ENCODE peak calls at places on chromosomes 5 and 9, in five cellular contexts. A, U, H, Z and W are unnamed samples.

GRCh38 chr5:154460172-154460571 is 14.4 kb downstream of the SAP30L start:
- DNase-seq in A (no peak), H (no peak), U (no peak), Z (no peak), W (no peak)

GRCh38 chr9:134379774-134380431 is 53.6 kb downstream of the RXRA start:
- DNase-seq in U (peak), Z (no peak), A (peak), H (no peak), W (peak)

GRCh38 chr9:16867571-16868311 is 2.7 kb downstream of the BNC2 start:
- DNase-seq in Z (no peak), H (peak), A (no peak), U (no peak), W (peak)

GRCh38 chr5:101590384-101590783 is 687.3 kb upstream of the ST8SIA4 start:
- DNase-seq in U (no peak), Z (no peak), H (no peak), A (no peak), W (no peak)

GRCh38 chr5:141121563-141121962 is at the start of gene PCDHB4:
- DNase-seq in A (peak), U (no peak), H (no peak), Z (peak), W (no peak)

GRCh38 chr5:9062873-9063272 is 483.0 kb downstream of the SEMA5A start:
- DNase-seq in Z (no peak), A (no peak), H (no peak), U (no peak), W (no peak)

GRCh38 chr5:42912184-42912766 is 100.6 kb upstream of the SELENOP start:
- DNase-seq in A (no peak), H (no peak), Z (no peak), U (peak), W (peak)

GRCh38 chr5:39459091-39459490 is 34.3 kb upstream of the DAB2 start:
- DNase-seq in H (no peak), A (no peak), Z (no peak), U (no peak), W (no peak)

GRCh38 chr9:105880517-105880916 is 186.2 kb downstream of the TMEM38B start:
- DNase-seq in Z (no peak), A (no peak), U (no peak), H (no peak), W (no peak)

GRCh38 chr5:171318026-171318425 is 9.0 kb downstream of the TLX3 start:
- DNase-seq in U (no peak), A (no peak), Z (no peak), H (no peak), W (no peak)

GRCh38 chr5:178304016-178304415 is 71.4 kb upstream of the PHYKPL start:
- DNase-seq in A (peak), Z (no peak), U (no peak), H (peak), W (no peak)

GRCh38 chr5:173321886-173322285 is 6.3 kb downstream of the STC2 start:
- DNase-seq in Z (no peak), A (no peak), H (no peak), U (no peak), W (no peak)

GRCh38 chr9:122379340-122379739 is 8.5 kb downstream of the PTGS1 start:
- DNase-seq in U (no peak), A (no peak), Z (no peak), H (no peak), W (no peak)

GRCh38 chr5:1143670-1143951 is 31.7 kb upstream of the SLC12A7 start:
- DNase-seq in A (no peak), U (no peak), Z (no peak), H (no peak), W (no peak)

GRCh38 chr9:495739-496138 is 281.1 kb downstream of the DOCK8 start:
- DNase-seq in H (no peak), U (no peak), Z (no peak), A (no peak), W (no peak)

GRCh38 chr5:59436364-59437158 is 457.0 kb downstream of the PDE4D start:
- DNase-seq in H (no peak), Z (no peak), U (no peak), A (no peak), W (no peak)

GRCh38 chr9:122213589-122214413 is 15.0 kb downstream of the LHX6 start:
- DNase-seq in A (peak), Z (peak), H (peak), U (peak), W (no peak)

GRCh38 chr5:160064441-160064840 is 54.8 kb downstream of the PWWP2A start:
- DNase-seq in U (no peak), H (no peak), Z (no peak), A (peak), W (no peak)

GRCh38 chr5:151153766-151154272 is 3.8 kb downstream of the ANXA6 start:
- DNase-seq in U (no peak), Z (no peak), H (no peak), A (no peak), W (no peak)

GRCh38 chr9:12497790-12498189 is 195.4 kb upstream of the TYRP1 start:
- DNase-seq in Z (no peak), H (no peak), U (no peak), A (no peak), W (no peak)

GRCh38 chr9:2053883-2054845 is 39.0 kb downstream of the SMARCA2 start:
- DNase-seq in U (no peak), Z (no peak), H (peak), A (no peak), W (no peak)

GRCh38 chr9:792331-793260 is 48.9 kb upstream of the DMRT1 start:
- DNase-seq in U (no peak), H (no peak), A (no peak), Z (no peak), W (no peak)

GRCh38 chr5:113294341-113295110 is 140.3 kb downstream of the TSSK1B start:
- DNase-seq in Z (peak), A (peak), U (peak), H (peak), W (peak)
- TF ChIP-seq POLR2A in Z (peak), A (peak), U (no peak), H (peak), W (peak)

GRCh38 chr5:168301593-168302388 is 10.3 kb downstream of the WWC1 start:
- DNase-seq in U (peak), A (peak), Z (no peak), H (no peak), W (no peak)
- TF ChIP-seq POLR2A in U (no peak), A (no peak), Z (no peak), H (no peak), W (no peak)

GRCh38 chr5:60843693-60844428 is at the start of gene ELOVL7:
- DNase-seq in U (peak), H (no peak), Z (peak), A (peak), W (peak)
- TF ChIP-seq POLR2A in U (no peak), H (peak), Z (no peak), A (peak), W (no peak)

GRCh38 chr5:110736763-110737162 is 2.0 kb upstream of the SLC25A46 start:
- DNase-seq in Z (no peak), H (no peak), A (no peak), U (no peak), W (no peak)

GRCh38 chr5:110734101-110734500 is 4.7 kb upstream of the SLC25A46 start:
- DNase-seq in Z (no peak), U (no peak), A (no peak), H (no peak), W (no peak)

GRCh38 chr5:110738503-110738811 is 350 bp upstream of the SLC25A46 start:
- DNase-seq in A (no peak), Z (no peak), U (peak), H (no peak), W (peak)

GRCh38 chr5:110735545-110735944 is 3.3 kb upstream of the SLC25A46 start:
- DNase-seq in Z (no peak), U (no peak), H (no peak), A (no peak), W (no peak)

GRCh38 chr5:110738812-110739651 is at the start of gene SLC25A46:
- DNase-seq in U (peak), Z (peak), A (peak), H (peak), W (peak)
- TF ChIP-seq POLR2A in U (peak), Z (peak), A (peak), H (no peak), W (peak)

DNA sequence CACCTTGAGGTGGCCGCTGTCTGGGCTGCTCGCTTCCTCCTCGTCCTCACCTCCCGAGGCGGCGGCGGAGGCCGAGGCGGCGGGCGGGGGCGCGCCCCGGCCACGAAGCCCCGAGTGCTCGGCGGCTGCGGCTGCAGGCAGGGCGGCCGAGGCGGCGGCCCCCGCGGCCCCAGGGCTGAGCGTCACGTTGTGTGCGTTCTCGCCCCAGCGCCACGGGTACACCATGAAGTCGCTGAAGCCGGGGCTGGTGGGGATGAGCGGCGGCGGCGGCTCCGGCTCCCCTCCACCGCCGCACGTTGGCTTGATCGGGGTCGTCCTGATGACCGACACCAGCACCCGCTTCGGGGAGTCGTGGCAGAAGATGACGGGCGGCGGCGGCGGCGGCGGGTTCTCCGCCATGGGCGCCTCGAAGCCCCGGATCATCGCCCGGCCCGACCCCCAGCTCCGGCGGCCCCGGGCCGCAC is 528 bp downstream of the ZNF367 start:
- DNase-seq in H (peak), A (no peak), Z (peak), U (no peak), W (peak)
- TF ChIP-seq POLR2A in H (no peak), A (no peak), Z (no peak), U (no peak), W (no peak)

GRCh38 chr9:94030318-94031179 is 53.7 kb upstream of the PTPDC1 start:
- DNase-seq in Z (peak), U (peak), H (peak), A (peak), W (peak)
- TF ChIP-seq POLR2A in Z (peak), U (peak), H (no peak), A (peak), W (peak)

DNA sequence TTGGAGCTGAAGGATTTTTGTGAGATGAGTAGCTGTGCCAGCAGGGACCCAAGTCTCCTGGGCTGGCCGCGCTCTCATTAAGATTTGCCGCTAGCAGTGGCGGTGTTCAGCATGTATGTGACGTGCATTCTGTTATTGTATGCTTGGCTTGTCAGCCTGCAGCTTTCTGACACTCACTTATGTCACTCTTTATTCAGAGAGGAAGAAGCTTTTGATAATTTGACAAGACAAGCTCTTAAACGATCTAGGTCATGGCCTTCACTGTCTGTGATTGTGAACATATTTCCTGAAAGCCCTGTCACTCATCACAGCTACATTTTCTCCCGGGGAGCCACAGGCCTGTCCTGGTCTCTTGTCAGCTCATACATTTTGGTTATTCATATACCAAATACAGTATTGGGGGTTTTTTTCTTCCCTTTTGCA is 98.2 kb upstream of the GRHPR start:
- DNase-seq in Z (no peak), H (no peak), A (no peak), U (no peak), W (no peak)
- TF ChIP-seq POLR2A in Z (no peak), H (no peak), A (no peak), U (no peak), W (no peak)

GRCh38 chr9:70412678-70413426 is 1.6 kb downstream of the KLF9 start:
- DNase-seq in H (peak), A (peak), U (peak), Z (peak), W (peak)

GRCh38 chr9:70410368-70410767 is 4.1 kb downstream of the KLF9 start:
- DNase-seq in U (no peak), A (no peak), Z (no peak), H (no peak), W (no peak)

GRCh38 chr9:70413427-70413797 is 1.0 kb downstream of the KLF9 start:
- DNase-seq in U (no peak), A (no peak), Z (peak), H (no peak), W (peak)

GRCh38 chr9:70411141-70411929 is 3.1 kb downstream of the KLF9 start:
- DNase-seq in A (peak), H (peak), Z (peak), U (no peak), W (peak)

DNA sequence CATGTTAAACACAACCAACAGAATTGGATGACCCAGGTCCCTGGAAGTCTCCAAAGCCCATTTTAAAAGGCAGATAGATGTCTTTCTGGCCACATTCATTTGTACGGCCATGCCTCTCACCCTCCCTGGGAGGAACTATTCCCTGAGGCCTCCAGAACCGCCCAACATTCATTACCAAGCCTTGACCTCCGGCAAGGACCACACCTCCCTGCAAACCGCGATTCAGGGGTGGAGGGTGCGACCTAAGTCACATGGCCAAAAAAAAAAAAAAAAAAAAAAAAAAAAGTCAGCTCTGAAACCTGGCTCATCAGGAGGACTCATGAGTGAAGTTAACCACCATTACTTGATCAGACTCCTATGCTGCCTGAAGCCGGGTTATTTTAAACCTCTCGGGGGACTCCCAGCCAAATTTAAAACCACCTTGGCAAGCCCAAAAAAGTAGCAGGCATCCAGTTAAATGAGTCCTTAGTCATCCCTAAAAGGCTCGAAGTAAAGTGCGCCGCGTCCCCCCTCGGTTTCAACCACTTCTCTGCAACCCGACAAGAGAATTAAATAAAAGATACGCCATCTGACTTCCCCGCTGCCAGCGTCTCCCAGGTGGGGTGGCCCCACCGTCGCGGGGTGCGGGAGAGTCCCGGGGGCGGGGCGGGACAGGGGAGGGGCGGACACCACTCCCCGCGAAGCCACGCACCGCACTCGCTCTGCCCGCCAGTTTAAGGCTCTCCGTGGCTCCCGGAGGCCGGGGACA is 2.4 kb downstream of the KLF9 start:
- DNase-seq in A (peak), U (no peak), H (peak), Z (peak), W (peak)
- TF ChIP-seq POLR2A in A (no peak), U (no peak), H (peak), Z (peak), W (no peak)

GRCh38 chr9:136991993-136992818 is at the start of gene PAXX:
- DNase-seq in A (peak), Z (peak), U (peak), H (peak), W (peak)
- TF ChIP-seq POLR2A in A (no peak), Z (peak), U (peak), H (no peak), W (peak)